ENCODE peak calls at places on chromosome 11, in eight cellular contexts. P, L, T, R, V, F, S and I are unnamed samples.

GRCh38 chr11:72828081-72828567 is 13.9 kb downstream of the ATG16L2 start:
- DNase-seq in P (no peak), L (no peak), T (no peak), R (no peak), V (no peak), F (no peak), S (no peak), I (no peak)

GRCh38 chr11:131511794-131512193 is 141.4 kb downstream of the NTM start:
- DNase-seq in P (peak), L (peak), T (peak), R (no peak), V (no peak), F (no peak), S (no peak), I (no peak)

GRCh38 chr11:87878373-87878779 is 296.9 kb downstream of the RAB38 start:
- DNase-seq in P (peak), L (no peak), T (peak), R (no peak), V (no peak), F (peak), S (no peak), I (peak)

GRCh38 chr11:11849127-11849746 is 7.5 kb downstream of the USP47 start:
- DNase-seq in P (peak), L (peak), T (peak), R (peak), V (no peak), F (peak), S (no peak), I (peak)

GRCh38 chr11:105719073-105719846 is 109.4 kb downstream of the GRIA4 start:
- DNase-seq in P (no peak), L (no peak), T (peak), R (no peak), V (no peak), F (peak), S (no peak), I (peak)

GRCh38 chr11:62264004-62264403 is 6.0 kb upstream of the SCGB2A2 start:
- DNase-seq in P (no peak), L (no peak), T (no peak), R (no peak), V (no peak), F (peak), S (no peak), I (no peak)

GRCh38 chr11:131723088-131723487 is 352.7 kb downstream of the NTM start:
- DNase-seq in P (no peak), L (no peak), T (no peak), R (no peak), V (no peak), F (no peak), S (no peak), I (no peak)

GRCh38 chr11:125371451-125371935 is 124.6 kb downstream of the FEZ1 start:
- DNase-seq in P (no peak), L (no peak), T (peak), R (no peak), V (no peak), F (no peak), S (no peak), I (no peak)

GRCh38 chr11:64251986-64252837 is 882 bp downstream of the PLCB3 start:
- DNase-seq in P (peak), L (no peak), T (peak), R (peak), V (no peak), F (no peak), S (peak), I (no peak)

GRCh38 chr11:118437736-118438125 is 1.4 kb downstream of the KMT2A start:
- DNase-seq in P (peak), L (peak), T (peak), R (peak), V (no peak), F (peak), S (peak), I (peak)

GRCh38 chr11:83156996-83157754 is at the start of gene PCF11:
- DNase-seq in P (no peak), L (no peak), T (no peak), R (no peak), V (no peak), F (no peak), S (no peak), I (peak)

GRCh38 chr11:75269896-75270295 is 29.3 kb downstream of the TPBGL start:
- DNase-seq in P (no peak), L (no peak), T (no peak), R (no peak), V (no peak), F (no peak), S (peak), I (no peak)

GRCh38 chr11:60891103-60891741 is 15.2 kb downstream of the PRPF19 start:
- DNase-seq in P (no peak), L (no peak), T (no peak), R (no peak), V (no peak), F (peak), S (no peak), I (no peak)

GRCh38 chr11:3000032-3000961 is 8.2 kb upstream of the NAP1L4 start:
- DNase-seq in P (peak), L (no peak), T (peak), R (no peak), V (peak), F (peak), S (peak), I (peak)

GRCh38 chr11:22624742-22625447 is 728 bp downstream of the FANCF start:
- DNase-seq in P (peak), L (peak), T (peak), R (peak), V (peak), F (peak), S (peak), I (peak)

GRCh38 chr11:43580735-43581369 is 99.7 kb upstream of the HSD17B12 start:
- DNase-seq in P (no peak), L (no peak), T (no peak), R (no peak), V (no peak), F (no peak), S (no peak), I (no peak)

DNA sequence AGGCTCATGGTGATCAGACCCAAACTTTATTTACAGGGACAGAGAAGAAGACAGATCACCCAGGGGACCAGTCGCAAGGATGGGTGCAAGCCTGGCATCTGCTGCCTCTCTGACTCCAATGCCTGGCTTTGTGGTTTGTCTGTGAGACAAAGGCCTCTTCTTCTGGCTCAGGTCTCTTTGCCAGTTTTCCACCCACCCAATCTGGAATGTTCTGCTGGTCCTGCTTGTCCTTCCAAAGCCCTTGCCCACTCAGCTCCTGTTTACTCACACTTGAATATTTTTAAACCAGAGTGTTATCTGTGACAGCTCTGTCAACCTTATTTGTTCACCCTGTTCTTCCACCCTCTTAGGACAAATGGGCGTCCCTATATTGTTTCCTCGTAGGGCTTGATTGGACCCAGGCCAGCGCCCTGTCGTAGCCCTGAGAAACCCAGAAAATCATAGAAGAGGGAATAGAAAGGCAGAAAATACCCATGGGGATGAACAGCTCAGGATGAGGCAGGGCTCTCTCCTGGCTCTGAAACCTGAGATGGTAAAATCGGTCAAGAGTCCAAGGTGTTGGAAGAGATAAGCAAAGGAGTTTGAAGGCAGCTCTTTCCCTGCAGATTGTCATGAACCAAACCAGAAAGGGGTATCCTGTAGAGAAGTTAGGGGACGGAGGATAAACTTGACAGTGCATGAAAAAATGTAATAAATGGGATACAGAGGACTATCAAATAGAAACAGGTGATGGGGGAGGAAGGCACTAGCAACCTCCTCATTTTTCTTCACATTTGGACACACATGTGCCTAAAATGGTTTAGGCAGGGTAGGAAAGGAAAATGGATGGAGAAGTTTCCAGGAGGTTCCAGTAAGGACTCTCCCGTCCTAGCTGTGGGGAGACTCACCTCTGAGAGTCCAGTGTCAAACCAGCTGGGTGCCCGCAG is 670 bp downstream of the CRYAB start:
- DNase-seq in P (no peak), L (no peak), T (no peak), R (no peak), V (no peak), F (no peak), S (no peak), I (no peak)
- H3K27ac ChIP-seq in P (peak), L (no peak), T (peak), R (peak), V (no peak), F (no peak), S (peak), I (peak)

GRCh38 chr11:57499983-57500461 is 15.5 kb downstream of the SLC43A1 start:
- DNase-seq in P (no peak), L (no peak), T (no peak), R (no peak), V (no peak), F (no peak), S (no peak), I (no peak)
- H3K27ac ChIP-seq in P (peak), L (no peak), T (peak), R (peak), V (no peak), F (no peak), S (peak), I (peak)

DNA sequence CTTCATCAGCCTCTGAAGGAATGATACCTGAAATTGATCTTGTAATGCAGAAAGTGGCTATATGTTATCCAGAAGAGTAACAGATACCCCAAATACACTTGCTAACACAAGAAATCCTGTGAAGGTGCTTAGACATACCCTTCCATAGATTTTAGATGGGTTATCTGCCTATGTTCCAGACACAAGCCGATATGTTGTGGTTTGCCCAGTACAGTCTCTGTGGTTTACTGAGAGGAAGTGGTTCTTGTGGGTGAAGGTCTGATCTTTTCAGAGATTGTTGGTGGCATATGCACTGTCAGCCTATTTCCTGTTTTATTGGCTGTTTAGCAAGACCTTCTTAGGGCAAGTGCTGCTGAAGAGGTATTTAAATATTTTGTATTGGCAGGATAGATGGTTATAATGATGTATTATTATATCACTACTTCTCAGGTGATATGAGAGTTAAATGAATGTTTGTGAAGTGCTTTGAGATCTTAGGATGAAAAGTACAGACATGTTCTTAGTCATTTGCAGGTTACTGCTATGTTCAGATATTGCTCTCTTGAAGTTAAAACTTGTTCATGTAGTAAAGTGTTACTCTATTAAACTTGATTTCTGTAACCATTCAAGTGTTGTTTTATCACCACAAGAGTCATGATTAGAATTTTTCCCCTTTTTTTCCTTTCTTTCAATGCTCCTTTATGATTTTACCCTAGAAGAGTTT is 8.2 kb downstream of the ARHGEF12 start:
- DNase-seq in P (no peak), L (peak), T (no peak), R (no peak), V (no peak), F (no peak), S (no peak), I (no peak)
- H3K27ac ChIP-seq in P (no peak), L (no peak), T (no peak), R (no peak), V (no peak), F (no peak), S (no peak), I (peak)

GRCh38 chr11:93908689-93909088 is 58.3 kb upstream of the VSTM5 start:
- DNase-seq in P (no peak), L (no peak), T (no peak), R (no peak), V (peak), F (no peak), S (no peak), I (peak)
- H3K27ac ChIP-seq in P (no peak), L (no peak), T (no peak), R (no peak), V (peak), F (no peak), S (no peak), I (no peak)

GRCh38 chr11:134355136-134355535 is 23.3 kb downstream of the GLB1L2 start:
- DNase-seq in P (no peak), L (no peak), T (no peak), R (no peak), V (no peak), F (no peak), S (no peak), I (no peak)

GRCh38 chr11:134357545-134357839 is 25.7 kb downstream of the GLB1L2 start:
- DNase-seq in P (no peak), L (no peak), T (no peak), R (no peak), V (no peak), F (no peak), S (peak), I (no peak)

GRCh38 chr11:134358165-134358852 is 26.5 kb downstream of the GLB1L2 start:
- DNase-seq in P (no peak), L (no peak), T (no peak), R (no peak), V (no peak), F (no peak), S (peak), I (no peak)

GRCh38 chr11:134356656-134357544 is 25.1 kb downstream of the GLB1L2 start:
- DNase-seq in P (no peak), L (no peak), T (no peak), R (no peak), V (no peak), F (no peak), S (peak), I (no peak)

DNA sequence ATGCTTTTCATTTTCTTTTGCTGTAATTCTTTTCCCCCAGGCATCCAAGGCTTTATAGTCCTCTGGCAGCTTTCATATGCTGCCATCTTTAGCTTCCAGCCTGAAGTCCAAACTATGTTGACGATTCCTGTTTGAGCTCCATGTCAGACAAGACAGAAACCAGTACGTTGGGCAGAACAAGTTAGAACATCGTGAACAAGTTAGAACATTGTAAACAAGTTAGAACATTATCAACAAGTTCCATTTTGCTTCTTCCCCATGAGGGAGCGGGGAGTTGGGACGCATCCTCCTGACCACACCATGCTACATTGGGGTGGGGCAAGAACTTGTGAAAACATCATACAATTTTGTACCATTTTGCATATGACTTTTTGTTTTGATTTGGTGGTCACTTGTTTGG is 23.9 kb downstream of the GLB1L2 start:
- DNase-seq in P (no peak), L (no peak), T (no peak), R (no peak), V (no peak), F (no peak), S (no peak), I (no peak)
- H3K27ac ChIP-seq in P (no peak), L (no peak), T (peak), R (no peak), V (no peak), F (no peak), S (no peak), I (no peak)

DNA sequence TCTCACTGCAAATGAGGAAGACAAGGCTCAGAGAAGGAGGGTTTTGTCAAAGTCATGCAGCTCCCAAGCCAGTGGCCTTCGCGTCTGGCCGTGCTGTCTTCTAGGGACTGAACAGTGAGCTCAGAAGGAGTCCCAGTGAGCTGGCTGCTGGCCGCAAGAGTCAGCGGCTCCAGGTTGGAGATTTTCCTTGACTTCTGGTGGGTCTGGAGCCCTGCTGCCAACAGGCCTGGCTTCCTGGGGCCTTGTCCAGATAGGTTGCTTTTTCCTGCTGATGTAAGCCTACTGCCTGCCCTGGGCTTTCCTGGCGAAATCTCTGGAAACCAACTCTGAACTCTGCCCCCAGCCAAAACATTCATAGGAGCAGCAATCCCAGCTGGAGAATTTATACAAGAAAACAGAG is 272.7 kb upstream of the CADM1 start:
- DNase-seq in P (no peak), L (no peak), T (no peak), R (no peak), V (no peak), F (no peak), S (no peak), I (no peak)
- H3K27ac ChIP-seq in P (no peak), L (no peak), T (no peak), R (no peak), V (no peak), F (no peak), S (no peak), I (no peak)